ENCODE peak calls at places on chromosomes 6 and 20, in four cellular contexts. M is K562, W is HL-60, J is GM12878. U is an unnamed sample.

GRCh38 chr6:167766986-167767714 is 59.6 kb upstream of the AFDN start:
- DNase-seq in M (peak), W (no peak), J (no peak), U (no peak)

GRCh38 chr20:21719592-21720214 is 14.2 kb downstream of the PAX1 start:
- DNase-seq in J (peak), W (peak), M (peak), U (peak)

GRCh38 chr6:33091957-33092356 is 16.2 kb downstream of the HLA-DPB1 start:
- DNase-seq in W (peak), M (peak), J (no peak), U (no peak)

GRCh38 chr6:157989541-157990289 is 8.1 kb downstream of the SYNJ2 start:
- DNase-seq in J (no peak), W (no peak), M (peak), U (no peak)

GRCh38 chr6:97160280-97160679 is 122.7 kb downstream of the MMS22L start:
- DNase-seq in W (no peak), J (no peak), M (peak), U (no peak)

GRCh38 chr6:1388081-1388926 is 1.1 kb upstream of the FOXF2 start:
- DNase-seq in J (no peak), W (no peak), M (no peak), U (no peak)

GRCh38 chr6:45900808-45901752 is 114.6 kb downstream of the CLIC5 start:
- DNase-seq in W (no peak), M (no peak), J (no peak), U (no peak)

GRCh38 chr6:138691595-138692057 is 81.9 kb upstream of the CCDC28A start:
- DNase-seq in W (no peak), M (no peak), J (no peak), U (no peak)

GRCh38 chr6:110093981-110094380 is 85.5 kb downstream of the WASF1 start:
- DNase-seq in M (no peak), W (no peak), J (no peak), U (no peak)

GRCh38 chr6:26141378-26141901 is 54.2 kb downstream of the HFE start:
- DNase-seq in J (no peak), M (no peak), W (no peak), U (no peak)

GRCh38 chr20:22535483-22535882 is 48.9 kb downstream of the FOXA2 start:
- DNase-seq in M (no peak), W (no peak), J (no peak), U (no peak)

GRCh38 chr20:52494244-52494643 is 302.7 kb upstream of the ZFP64 start:
- DNase-seq in M (no peak), J (no peak), W (no peak), U (no peak)

GRCh38 chr20:50285376-50286173 is 94.9 kb downstream of the CEBPB start:
- DNase-seq in M (no peak), W (no peak), J (peak), U (no peak)

GRCh38 chr6:7827142-7827541 is 83.4 kb downstream of the TXNDC5 start:
- DNase-seq in W (no peak), J (no peak), M (no peak), U (no peak)

GRCh38 chr6:159929819-159930218 is 39.0 kb downstream of the MAS1 start:
- DNase-seq in J (peak), W (no peak), M (no peak), U (no peak)

GRCh38 chr6:163340201-163340887 is 74.2 kb upstream of the QKI start:
- DNase-seq in M (peak), W (no peak), J (no peak), U (no peak)

GRCh38 chr20:10170261-10170660 is 48.4 kb upstream of the SNAP25 start:
- DNase-seq in M (no peak), J (no peak), W (no peak), U (no peak)

GRCh38 chr6:82385102-82385501 is 21.5 kb downstream of the TPBG start:
- DNase-seq in W (no peak), J (no peak), M (no peak), U (no peak)

GRCh38 chr20:45886590-45887345 is 654 bp downstream of the SPATA25 start:
- DNase-seq in J (no peak), W (no peak), M (no peak), U (no peak)

GRCh38 chr6:108556864-108557493 is 3.7 kb upstream of the FOXO3 start:
- DNase-seq in W (no peak), J (no peak), M (no peak), U (no peak)

GRCh38 chr6:8182209-8182845 is 80.0 kb upstream of the EEF1E1 start:
- DNase-seq in W (peak), J (no peak), M (no peak), U (no peak)

GRCh38 chr6:1103027-1103426 is 208.9 kb upstream of the FOXQ1 start:
- DNase-seq in W (no peak), M (no peak), J (no peak), U (no peak)

GRCh38 chr6:130776287-130776925 is 50.8 kb upstream of the SMLR1 start:
- DNase-seq in M (no peak), W (no peak), J (peak), U (peak)

GRCh38 chr6:108697646-108698161 is 137.0 kb downstream of the FOXO3 start:
- DNase-seq in W (no peak), J (no peak), M (no peak), U (no peak)

GRCh38 chr20:25508083-25508770 is 77.1 kb downstream of the NINL start:
- DNase-seq in M (no peak), J (no peak), W (no peak), U (no peak)

GRCh38 chr20:57089701-57090144 is 176.7 kb downstream of the BMP7 start:
- DNase-seq in J (no peak), W (peak), M (peak), U (peak)

GRCh38 chr20:58054082-58054481 is 174.4 kb downstream of the ANKRD60 start:
- DNase-seq in W (no peak), J (no peak), M (no peak), U (no peak)

GRCh38 chr6:73262701-73263569 is at the start of gene KHDC1:
- DNase-seq in J (no peak), M (peak), W (peak), U (peak)

GRCh38 chr20:25223765-25224720 is 23.8 kb upstream of the PYGB start:
- DNase-seq in W (no peak), M (no peak), J (no peak), U (no peak)

GRCh38 chr6:62298745-62299392 is 12.8 kb upstream of the KHDRBS2 start:
- DNase-seq in J (peak), W (no peak), M (no peak), U (no peak)

GRCh38 chr20:35091808-35092523 is 641 bp downstream of the TRPC4AP start:
- DNase-seq in W (no peak), J (no peak), M (no peak), U (no peak)
- TF ChIP-seq SPI1 in W (no peak), J (no peak), M (no peak), U (no peak)

GRCh38 chr6:36863670-36864540 is 10.7 kb downstream of the PPIL1 start:
- DNase-seq in J (no peak), M (no peak), W (no peak), U (no peak)

GRCh38 chr6:36865835-36866234 is 8.8 kb downstream of the PPIL1 start:
- DNase-seq in J (no peak), M (no peak), W (no peak), U (no peak)

GRCh38 chr6:36871686-36872085 is 2.9 kb downstream of the PPIL1 start:
- DNase-seq in M (no peak), W (no peak), J (no peak), U (no peak)

GRCh38 chr6:36862848-36863382 is 11.7 kb downstream of the PPIL1 start:
- DNase-seq in W (no peak), J (no peak), M (no peak), U (no peak)

DNA sequence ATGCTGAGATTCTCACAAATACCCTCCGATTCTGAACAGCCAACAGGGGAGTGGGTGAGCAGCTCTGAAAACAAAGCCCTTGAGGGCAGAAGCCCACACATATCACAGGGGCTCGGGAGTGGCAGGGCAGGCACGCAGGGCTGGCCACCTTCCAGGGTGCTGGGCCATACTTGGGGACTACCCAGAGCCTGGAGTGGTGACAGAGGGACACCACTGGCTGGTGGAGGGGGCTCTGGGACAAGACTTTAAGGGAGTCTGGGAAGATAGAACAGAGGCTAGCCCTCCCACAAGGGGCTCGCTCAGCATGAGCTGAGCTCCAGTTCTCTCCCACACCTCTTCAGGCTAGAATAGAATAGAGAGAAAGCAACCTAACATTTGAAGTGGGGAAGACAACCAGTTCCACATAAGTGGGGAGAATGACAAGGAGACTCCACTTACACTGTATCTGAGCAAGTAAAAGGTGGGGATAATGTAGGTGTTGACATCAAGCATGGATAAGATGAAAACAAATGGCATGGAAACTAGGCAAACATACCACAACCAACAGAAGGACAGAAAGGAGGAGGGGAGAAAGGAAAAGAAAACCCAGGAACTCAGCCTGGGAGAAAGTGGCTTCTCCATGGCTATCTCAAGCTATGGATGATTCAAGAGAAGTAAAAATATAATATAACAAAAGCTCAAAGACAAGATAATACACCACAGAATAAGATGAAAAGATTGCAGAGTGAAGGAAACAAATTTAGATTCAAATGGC is 7.0 kb downstream of the PPIL1 start:
- DNase-seq in W (no peak), M (no peak), J (no peak), U (no peak)
- TF ChIP-seq SPI1 in W (no peak), M (no peak), J (no peak), U (no peak)

GRCh38 chr6:89610149-89610642 is 28.4 kb downstream of the LYRM2 start:
- DNase-seq in W (peak), M (peak), J (peak), U (peak)
- TF ChIP-seq SPI1 in W (no peak), M (no peak), J (no peak), U (no peak)

DNA sequence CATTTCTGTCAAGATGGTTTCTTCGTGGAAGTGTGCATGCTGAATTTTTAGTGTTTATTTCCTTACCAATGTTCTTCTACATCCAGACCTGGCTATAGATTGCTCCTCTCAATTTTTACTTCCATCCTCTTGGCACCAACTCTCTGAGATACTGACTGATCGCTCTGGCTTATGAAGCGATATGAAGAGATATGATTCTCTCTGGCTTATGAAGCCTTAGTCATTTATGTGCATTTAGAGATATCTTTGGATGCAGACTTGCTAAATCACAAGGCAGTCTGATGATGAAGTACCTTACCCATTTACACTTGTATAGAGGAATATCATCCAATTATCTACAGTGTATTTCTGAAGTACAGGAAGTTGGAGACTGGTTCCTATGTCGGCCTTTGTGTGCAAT is 295.4 kb upstream of the STXBP5 start:
- DNase-seq in M (no peak), J (no peak), W (no peak), U (no peak)
- TF ChIP-seq SPI1 in M (no peak), J (no peak), W (no peak), U (no peak)

GRCh38 chr6:74551896-74552295 is 654.0 kb downstream of the COL12A1 start:
- DNase-seq in W (no peak), M (no peak), J (no peak), U (no peak)

GRCh38 chr6:74554041-74554440 is 651.8 kb downstream of the COL12A1 start:
- DNase-seq in J (no peak), M (no peak), W (no peak), U (no peak)

GRCh38 chr6:74549746-74550145 is 656.1 kb downstream of the COL12A1 start:
- DNase-seq in J (no peak), W (no peak), M (no peak), U (no peak)
- TF ChIP-seq SPI1 in J (no peak), W (no peak), M (no peak), U (no peak)

GRCh38 chr6:38264605-38265004 is 375.1 kb downstream of the BTBD9 start:
- DNase-seq in W (no peak), J (no peak), M (no peak), U (no peak)
- TF ChIP-seq SPI1 in W (no peak), J (no peak), M (no peak), U (no peak)

GRCh38 chr20:63005862-63006564 is 751 bp downstream of the BHLHE23 start:
- DNase-seq in W (no peak), M (no peak), J (no peak), U (no peak)

GRCh38 chr20:63003546-63003945 is 3.2 kb downstream of the BHLHE23 start:
- DNase-seq in J (no peak), M (no peak), W (no peak), U (no peak)

GRCh38 chr20:63004607-63005211 is 2.1 kb downstream of the BHLHE23 start:
- DNase-seq in W (no peak), M (no peak), J (no peak), U (no peak)

GRCh38 chr20:63006611-63007471 is at the start of gene BHLHE23:
- DNase-seq in M (no peak), W (no peak), J (no peak), U (no peak)

GRCh38 chr20:63005240-63005861 is 1.4 kb downstream of the BHLHE23 start:
- DNase-seq in W (no peak), M (no peak), J (no peak), U (no peak)
- TF ChIP-seq SPI1 in W (no peak), M (no peak), J (no peak), U (no peak)